ENCODE peak calls at places on chromosome 11, in five cellular contexts. One of them, this sample, is unnamed.

GRCh38 chr11:67292671-67293070 is 3.6 kb downstream of the ANKRD13D start:
- DNase-seq in GM04503: no peak
- DNase-seq in lower leg skin: no peak
- DNase-seq in fibroblast of mammary gland: no peak
- DNase-seq in substantia nigra: no peak
- DNase-seq in this sample: no peak

GRCh38 chr11:69463181-69463891 is 18.1 kb upstream of the LINC01488 start:
- DNase-seq in substantia nigra: no peak
- DNase-seq in lower leg skin: no peak
- DNase-seq in GM04503: peak; percentile 52
- DNase-seq in fibroblast of mammary gland: peak; percentile 79
- DNase-seq in this sample: no peak

GRCh38 chr11:119344291-119345010 is 2.1 kb downstream of the MFRP start:
- DNase-seq in GM04503: no peak
- DNase-seq in fibroblast of mammary gland: no peak
- DNase-seq in substantia nigra: no peak
- DNase-seq in lower leg skin: no peak
- DNase-seq in this sample: no peak

GRCh38 chr11:65172600-65172999 is 2.6 kb downstream of the SPDYC start:
- DNase-seq in GM04503: no peak
- DNase-seq in fibroblast of mammary gland: no peak
- DNase-seq in lower leg skin: no peak
- DNase-seq in substantia nigra: no peak
- DNase-seq in this sample: no peak

GRCh38 chr11:106088896-106089295 is 11.4 kb downstream of the AASDHPPT start:
- DNase-seq in GM04503: no peak
- DNase-seq in fibroblast of mammary gland: no peak
- DNase-seq in substantia nigra: no peak
- DNase-seq in lower leg skin: no peak
- DNase-seq in this sample: no peak

GRCh38 chr11:35144103-35144741 is 5.3 kb downstream of the CD44 start:
- DNase-seq in fibroblast of mammary gland: peak; percentile 75
- DNase-seq in substantia nigra: no peak
- DNase-seq in lower leg skin: no peak
- DNase-seq in GM04503: peak; percentile 74
- DNase-seq in this sample: no peak

GRCh38 chr11:10350341-10350740 is 45.5 kb downstream of the ADM start:
- DNase-seq in fibroblast of mammary gland: peak; percentile 78
- DNase-seq in substantia nigra: no peak
- DNase-seq in lower leg skin: no peak
- DNase-seq in GM04503: no peak
- DNase-seq in this sample: no peak

GRCh38 chr11:118084247-118084646 is 2.5 kb downstream of the SMIM35 start:
- DNase-seq in fibroblast of mammary gland: peak; percentile 10
- DNase-seq in substantia nigra: no peak
- DNase-seq in GM04503: peak; percentile 19
- DNase-seq in lower leg skin: no peak
- DNase-seq in this sample: no peak

GRCh38 chr11:125431009-125431408 is 65.1 kb downstream of the FEZ1 start:
- DNase-seq in fibroblast of mammary gland: no peak
- DNase-seq in lower leg skin: no peak
- DNase-seq in GM04503: no peak
- DNase-seq in substantia nigra: no peak
- DNase-seq in this sample: no peak

GRCh38 chr11:10456519-10456918 is 1.5 kb downstream of the AMPD3 start:
- DNase-seq in GM04503: no peak
- DNase-seq in lower leg skin: no peak
- DNase-seq in substantia nigra: peak; percentile 39
- DNase-seq in fibroblast of mammary gland: no peak
- DNase-seq in this sample: no peak

GRCh38 chr11:69278091-69278867 is 15.7 kb upstream of the MYEOV start:
- DNase-seq in fibroblast of mammary gland: no peak
- DNase-seq in GM04503: no peak
- DNase-seq in lower leg skin: no peak
- DNase-seq in substantia nigra: no peak
- DNase-seq in this sample: no peak

GRCh38 chr11:125141686-125142535 is 22.6 kb upstream of the PKNOX2 start:
- DNase-seq in lower leg skin: no peak
- DNase-seq in GM04503: no peak
- DNase-seq in substantia nigra: no peak
- DNase-seq in fibroblast of mammary gland: peak; percentile 28
- DNase-seq in this sample: no peak

GRCh38 chr11:28581286-28582242 is 473.4 kb downstream of the METTL15 start:
- DNase-seq in GM04503: no peak
- DNase-seq in lower leg skin: no peak
- DNase-seq in substantia nigra: no peak
- DNase-seq in fibroblast of mammary gland: peak; percentile 85
- DNase-seq in this sample: no peak

GRCh38 chr11:115241899-115242298 is 262.3 kb downstream of the CADM1 start:
- DNase-seq in fibroblast of mammary gland: no peak
- DNase-seq in GM04503: no peak
- DNase-seq in substantia nigra: no peak
- DNase-seq in lower leg skin: no peak
- DNase-seq in this sample: no peak

GRCh38 chr11:75740681-75741080 is 23.0 kb downstream of the MOGAT2 start:
- DNase-seq in lower leg skin: no peak
- DNase-seq in substantia nigra: no peak
- DNase-seq in fibroblast of mammary gland: no peak
- DNase-seq in GM04503: no peak
- DNase-seq in this sample: no peak

GRCh38 chr11:85918910-85919794 is 64.0 kb downstream of the CCDC83 start:
- DNase-seq in lower leg skin: no peak
- DNase-seq in substantia nigra: no peak
- DNase-seq in fibroblast of mammary gland: peak; percentile 28
- DNase-seq in GM04503: no peak
- DNase-seq in this sample: no peak

GRCh38 chr11:119755351-119756071 is 26.5 kb upstream of the NECTIN1 start:
- DNase-seq in GM04503: no peak
- DNase-seq in substantia nigra: no peak
- DNase-seq in fibroblast of mammary gland: no peak
- DNase-seq in lower leg skin: no peak
- DNase-seq in this sample: no peak

GRCh38 chr11:32706985-32707736 is 87.3 kb downstream of the CCDC73 start:
- DNase-seq in fibroblast of mammary gland: peak; percentile 89
- DNase-seq in GM04503: peak; percentile 31
- DNase-seq in lower leg skin: no peak
- DNase-seq in substantia nigra: no peak
- DNase-seq in this sample: no peak

GRCh38 chr11:16606784-16607674 is 131.4 kb upstream of the C11orf58 start:
- DNase-seq in lower leg skin: no peak
- DNase-seq in GM04503: no peak
- DNase-seq in fibroblast of mammary gland: no peak
- DNase-seq in substantia nigra: no peak
- DNase-seq in this sample: no peak